ENCODE peak calls at places on chromosome 15, in seven cellular contexts. V is brain microvascular endothelial cell; Z is adipocyte; I is CD8-positive, alpha-beta memory T cell; J is ovary; O is uterus; A is upper lobe of right lung. G is an unnamed sample.

GRCh38 chr15:98649996-98650870 is 1.9 kb downstream of the IGF1R start:
- DNase-seq in V (no peak), Z (peak; percentile 65), I (peak; percentile 79), J (peak; percentile 45), O (peak; percentile 41), A (peak; percentile 76), G (peak; percentile 44)

GRCh38 chr15:94348084-94348483 is 116.7 kb downstream of the MCTP2 start:
- DNase-seq in V (no peak), Z (no peak), I (no peak), J (no peak), O (no peak), A (no peak), G (no peak)

GRCh38 chr15:41928637-41929620 is 35.1 kb upstream of the SPTBN5 start:
- DNase-seq in V (no peak), Z (no peak), I (no peak), J (no peak), O (no peak), A (peak; percentile 73), G (peak; percentile 56)

GRCh38 chr15:92471263-92471662 is 77.6 kb downstream of the ST8SIA2 start:
- DNase-seq in V (no peak), Z (no peak), I (no peak), J (no peak), O (no peak), A (no peak), G (no peak)

GRCh38 chr15:61205427-61205826 is 23.7 kb downstream of the RORA start:
- DNase-seq in V (peak; percentile 12), Z (no peak), I (no peak), J (no peak), O (peak; percentile 16), A (no peak), G (no peak)

GRCh38 chr15:101025116-101025885 is 106.1 kb downstream of the LRRK1 start:
- DNase-seq in V (no peak), Z (no peak), I (no peak), J (no peak), O (peak; percentile 5), A (no peak), G (no peak)

GRCh38 chr15:53753813-53754212 is 5.7 kb downstream of the WDR72 start:
- DNase-seq in V (no peak), Z (no peak), I (no peak), J (no peak), O (no peak), A (no peak), G (no peak)

GRCh38 chr15:63466378-63467192 is 37.8 kb upstream of the USP3 start:
- DNase-seq in V (peak; percentile 65), Z (peak; percentile 80), I (peak; percentile 78), J (peak; percentile 24), O (peak; percentile 30), A (no peak), G (peak; percentile 35)

GRCh38 chr15:40334941-40335795 is 5.6 kb downstream of the CCDC9B start:
- DNase-seq in V (no peak), Z (no peak), I (no peak), J (no peak), O (no peak), A (peak; percentile 86), G (peak; percentile 47)
- H3K4me3 ChIP-seq in V (no peak overlapping the region), Z (no peak overlapping the region), I (no peak overlapping the region), J (no peak overlapping the region), O (no peak overlapping the region), A (no peak overlapping the region), G (no peak overlapping the region)

GRCh38 chr15:25092661-25093060 is 137.9 kb downstream of the SNRPN start:
- DNase-seq in V (peak; percentile 34), Z (no peak), I (no peak), J (no peak), O (no peak), A (no peak), G (no peak)
- H3K36me3 ChIP-seq in V (peaks cover 31% of the 10 kb centered on the region), Z (peaks cover 94% of the 10 kb centered on the region), I (peaks cover 25% of the 10 kb centered on the region), J (peaks cover 3% of the 10 kb centered on the region), O (no peaks in the 10 kb centered on the region), A (peaks cover 24% of the 10 kb centered on the region), G (peaks cover 43% of the 10 kb centered on the region)

DNA sequence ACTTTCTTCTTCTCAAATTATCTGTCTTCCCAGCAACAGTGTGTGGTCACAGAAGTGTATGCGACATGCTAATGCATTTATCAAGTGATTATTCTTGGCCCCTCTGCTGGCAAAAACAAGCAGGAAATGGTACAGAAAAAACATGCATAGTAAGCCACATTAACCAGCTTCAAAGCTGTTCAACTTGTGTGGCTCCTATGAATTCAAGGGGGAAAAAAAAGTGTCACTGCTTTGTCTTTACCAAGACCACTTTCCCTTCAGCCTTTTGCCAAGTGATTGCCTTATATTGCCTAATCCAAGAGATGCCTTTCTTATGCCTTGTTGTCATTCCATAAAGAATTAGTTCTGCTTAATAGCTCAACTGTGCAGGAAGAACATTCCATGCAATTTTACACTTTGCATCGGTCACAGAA is 39.1 kb downstream of the PRTG start:
- DNase-seq in V (no peak), Z (peak; percentile 63), I (no peak), J (no peak), O (no peak), A (no peak), G (no peak)
- H3K27me3 ChIP-seq in V (no peaks in the 10 kb centered on the region), Z (no peaks in the 10 kb centered on the region), I (no peaks in the 10 kb centered on the region), J (no peaks in the 10 kb centered on the region), O (no peaks in the 10 kb centered on the region), A (no peaks in the 10 kb centered on the region), G (no peaks in the 10 kb centered on the region)

DNA sequence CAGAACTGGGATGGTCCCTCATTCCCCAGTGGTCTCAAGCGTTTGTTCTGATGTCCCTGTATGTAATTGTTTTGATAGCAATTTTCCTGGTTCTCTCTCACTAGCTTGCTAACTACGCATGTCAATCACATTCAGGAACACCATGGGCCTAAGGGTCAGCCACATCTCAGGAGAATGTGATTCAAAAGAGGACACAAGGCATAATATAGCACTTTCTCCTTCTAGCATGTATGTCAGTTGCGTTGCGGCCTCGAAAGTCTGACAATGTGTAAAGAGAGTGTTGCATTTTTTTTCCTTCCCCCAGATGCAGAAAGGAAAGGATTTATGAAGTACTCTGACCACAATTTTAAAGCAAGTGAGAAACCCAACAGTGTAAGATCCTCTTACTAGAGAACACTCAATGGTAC is 32.0 kb upstream of the TCF12 start:
- DNase-seq in V (peak; percentile 2), Z (no peak), I (no peak), J (no peak), O (no peak), A (no peak), G (no peak)
- H3K4me3 ChIP-seq in V (peak overlapping the region; percentile 54), Z (peak overlapping the region; percentile 80), I (peak overlapping the region; percentile 83), J (peak overlapping the region; percentile 47), O (peak overlapping the region; percentile 70), A (peak overlapping the region; percentile 77), G (peak overlapping the region; percentile 73)

DNA sequence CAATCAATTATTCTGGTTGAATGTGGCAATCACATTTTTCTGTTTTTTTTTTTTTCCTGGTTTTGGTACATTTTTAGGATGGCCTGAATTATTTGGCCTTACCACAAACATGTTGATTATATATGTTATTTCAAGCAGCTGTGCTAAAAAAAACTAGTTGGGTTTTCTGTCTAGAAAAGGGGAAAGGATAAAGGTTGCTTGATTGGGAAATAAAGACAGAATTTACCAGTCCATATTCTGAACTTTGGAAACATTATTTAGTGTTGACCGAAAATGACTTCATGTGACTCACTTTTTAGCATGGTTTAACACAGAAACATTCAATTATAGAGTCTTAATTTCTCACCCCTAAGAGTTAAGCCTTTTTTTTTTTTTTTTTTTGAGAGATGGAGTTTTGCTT is 8.1 kb downstream of the MORF4L1 start:
- DNase-seq in V (no peak), Z (peak; percentile 48), I (no peak), J (no peak), O (no peak), A (no peak), G (no peak)
- H3K36me3 ChIP-seq in V (peaks cover 30% of the 10 kb centered on the region), Z (peaks cover 48% of the 10 kb centered on the region), I (peaks cover 22% of the 10 kb centered on the region), J (no peaks in the 10 kb centered on the region), O (no peaks in the 10 kb centered on the region), A (peaks cover 55% of the 10 kb centered on the region), G (peaks cover 56% of the 10 kb centered on the region)

DNA sequence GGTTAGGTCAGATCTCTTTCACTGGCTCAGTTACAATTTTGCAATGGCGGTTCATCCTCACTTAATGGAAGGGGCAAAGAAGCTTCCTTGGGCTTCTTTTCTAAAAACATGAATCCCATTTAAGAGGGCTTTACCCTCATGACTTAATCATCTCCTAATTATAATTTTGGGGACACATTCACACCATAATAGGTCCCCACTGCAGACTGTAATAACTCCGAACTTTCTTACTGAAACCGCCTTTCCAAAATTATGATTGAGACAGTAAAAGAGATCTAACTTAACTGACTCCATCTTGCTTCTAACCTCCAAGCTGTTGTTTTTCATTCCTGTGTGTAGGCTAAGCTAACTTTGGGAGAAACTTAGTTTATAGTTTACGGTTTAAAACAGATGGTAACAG is 33.3 kb upstream of the C15orf39 start:
- DNase-seq in V (no peak), Z (no peak), I (no peak), J (no peak), O (no peak), A (no peak), G (no peak)
- H3K27me3 ChIP-seq in V (no peaks in the 10 kb centered on the region), Z (no peaks in the 10 kb centered on the region), I (no peaks in the 10 kb centered on the region), J (no peaks in the 10 kb centered on the region), O (no peaks in the 10 kb centered on the region), A (no peaks in the 10 kb centered on the region), G (no peaks in the 10 kb centered on the region)

GRCh38 chr15:31236184-31237041 is 90.2 kb upstream of the KLF13 start:
- DNase-seq in V (peak; percentile 94), Z (peak; percentile 92), I (no peak), J (peak; percentile 94), O (peak; percentile 93), A (peak; percentile 73), G (peak; percentile 95)
- H3K4me3 ChIP-seq in V (peak overlapping the region; percentile 32), Z (peak overlapping the region; percentile 61), I (no peak overlapping the region), J (peak overlapping the region; percentile 25), O (peak overlapping the region; percentile 16), A (no peak overlapping the region), G (peak overlapping the region; percentile 34)

GRCh38 chr15:82132742-82133141 is 86.9 kb upstream of the MEX3B start:
- DNase-seq in V (peak; percentile 89), Z (peak; percentile 79), I (no peak), J (no peak), O (no peak), A (no peak), G (no peak)
- H3K36me3 ChIP-seq in V (no peaks in the 10 kb centered on the region), Z (peaks cover 8% of the 10 kb centered on the region), I (peaks cover 8% of the 10 kb centered on the region), J (no peaks in the 10 kb centered on the region), O (no peaks in the 10 kb centered on the region), A (peaks cover 3% of the 10 kb centered on the region), G (no peaks in the 10 kb centered on the region)

GRCh38 chr15:66046326-66046725 is 177.0 kb downstream of the RAB11A start:
- DNase-seq in V (no peak), Z (no peak), I (no peak), J (no peak), O (no peak), A (no peak), G (no peak)
- H3K27me3 ChIP-seq in V (peaks cover 3% of the 10 kb centered on the region), Z (peaks cover 83% of the 10 kb centered on the region), I (no peaks in the 10 kb centered on the region), J (no peaks in the 10 kb centered on the region), O (no peaks in the 10 kb centered on the region), A (no peaks in the 10 kb centered on the region), G (no peaks in the 10 kb centered on the region)